ENCODE peak calls at places on chromosomes 5 and 9, in five cellular contexts. K is A549, E is astrocyte of the spinal cord, I is stomach, P is prostate gland. R is an unnamed sample.

GRCh38 chr5:40385544-40385943 is 294.2 kb upstream of the PTGER4 start:
- DNase-seq in E (peak), I (no peak), P (no peak), K (peak), R (no peak)

GRCh38 chr9:16653491-16654407 is 216.7 kb downstream of the BNC2 start:
- DNase-seq in E (no peak), K (no peak), I (no peak), P (no peak), R (no peak)

GRCh38 chr5:128784726-128785125 is 180.6 kb upstream of the SLC27A6 start:
- DNase-seq in E (no peak), K (no peak), P (no peak), I (no peak), R (no peak)

GRCh38 chr5:66554211-66554610 is 42.0 kb upstream of the MAST4 start:
- DNase-seq in K (no peak), P (no peak), I (no peak), E (peak), R (no peak)

GRCh38 chr9:133758228-133758627 is 20.1 kb upstream of the SARDH start:
- DNase-seq in P (no peak), E (no peak), I (peak), K (no peak), R (no peak)

GRCh38 chr5:96151891-96152290 is 190.2 kb upstream of the ELL2 start:
- DNase-seq in P (no peak), K (no peak), I (no peak), E (no peak), R (no peak)

GRCh38 chr9:90642570-90643539 is at the start of gene DIRAS2:
- DNase-seq in P (peak), I (peak), E (peak), K (peak), R (peak)

GRCh38 chr5:21121213-21121612 is 1133.2 kb upstream of the CDH18 start:
- DNase-seq in I (no peak), P (no peak), E (peak), K (no peak), R (no peak)

GRCh38 chr5:132203464-132203818 is 24.2 kb downstream of the P4HA2 start:
- DNase-seq in P (no peak), K (no peak), E (peak), I (no peak), R (no peak)

GRCh38 chr9:130421802-130422276 is 22.9 kb upstream of the ASS1 start:
- DNase-seq in P (no peak), E (peak), I (no peak), K (no peak), R (peak)

GRCh38 chr5:142888469-142889085 is 118.4 kb downstream of the ARHGAP26 start:
- DNase-seq in K (peak), P (no peak), E (peak), I (no peak), R (no peak)

GRCh38 chr9:131912069-131912468 is 167.6 kb downstream of the MED27 start:
- DNase-seq in I (no peak), K (no peak), P (no peak), E (no peak), R (no peak)

GRCh38 chr5:54242287-54242686 is 68.1 kb downstream of the ARL15 start:
- DNase-seq in P (no peak), E (no peak), K (no peak), I (no peak), R (no peak)

GRCh38 chr5:84724683-84725082 is 340.0 kb upstream of the EDIL3 start:
- DNase-seq in E (peak), P (no peak), K (no peak), I (no peak), R (peak)

GRCh38 chr5:78361226-78361993 is 993 bp downstream of the SCAMP1 start:
- DNase-seq in I (peak), E (peak), P (peak), K (peak), R (no peak)

GRCh38 chr5:76403713-76403962 is 553 bp downstream of the IQGAP2 start:
- DNase-seq in E (peak), K (peak), P (peak), I (no peak), R (no peak)

GRCh38 chr5:171390883-171391677 is 3.4 kb downstream of the NPM1 start:
- DNase-seq in E (no peak), I (no peak), P (no peak), K (no peak), R (no peak)

GRCh38 chr9:68488126-68488525 is 52.6 kb downstream of the TMEM252 start:
- DNase-seq in P (no peak), K (no peak), E (no peak), I (no peak), R (no peak)

GRCh38 chr5:87499478-87500410 is 87.0 kb upstream of the CCNH start:
- DNase-seq in I (no peak), P (no peak), E (no peak), K (no peak), R (no peak)

GRCh38 chr9:95286151-95286550 is 31.4 kb downstream of the FANCC start:
- DNase-seq in E (peak), P (no peak), I (no peak), K (no peak), R (no peak)

GRCh38 chr5:61931236-61931635 is 374.8 kb upstream of the KIF2A start:
- DNase-seq in E (no peak), I (no peak), P (no peak), K (no peak), R (no peak)

GRCh38 chr5:179421156-179421895 is 76.1 kb upstream of the ADAMTS2 start:
- DNase-seq in P (no peak), I (no peak), E (no peak), K (no peak), R (no peak)

GRCh38 chr9:131271506-131271931 is 4.8 kb downstream of the FAM78A start:
- DNase-seq in E (no peak), P (no peak), K (no peak), I (no peak), R (no peak)

GRCh38 chr5:3794611-3795010 is 199.0 kb downstream of the IRX1 start:
- DNase-seq in E (no peak), K (no peak), P (no peak), I (no peak), R (no peak)

GRCh38 chr9:115883467-115884329 is 269.9 kb upstream of the PAPPA start:
- DNase-seq in P (peak), E (peak), K (peak), I (peak), R (no peak)

GRCh38 chr5:53019320-53019719 is 30.2 kb downstream of the ITGA2 start:
- DNase-seq in I (no peak), K (peak), P (no peak), E (peak), R (no peak)

GRCh38 chr5:98935206-98935605 is 6.4 kb upstream of the CHD1 start:
- DNase-seq in E (peak), K (no peak), P (no peak), I (no peak), R (no peak)

GRCh38 chr5:73303139-73304079 is 130.4 kb downstream of the TMEM174 start:
- DNase-seq in K (peak), P (no peak), E (no peak), I (no peak), R (no peak)

GRCh38 chr5:157648275-157648990 is 3.8 kb downstream of the SOX30 start:
- DNase-seq in I (no peak), K (no peak), E (peak), P (no peak), R (no peak)

GRCh38 chr5:436641-436975 is 6.4 kb upstream of the EXOC3 start:
- DNase-seq in P (no peak), K (no peak), E (no peak), I (no peak), R (no peak)

GRCh38 chr5:40511801-40512200 is 167.9 kb upstream of the PTGER4 start:
- DNase-seq in K (no peak), E (no peak), I (no peak), P (no peak), R (no peak)

GRCh38 chr5:91367374-91367773 is 15.7 kb downstream of the ARRDC3 start:
- DNase-seq in I (no peak), E (no peak), K (no peak), P (no peak), R (no peak)

GRCh38 chr5:148808864-148809642 is 17.4 kb upstream of the ADRB2 start:
- DNase-seq in I (no peak), E (no peak), P (no peak), K (no peak), R (no peak)

GRCh38 chr5:115209279-115209678 is 39.6 kb upstream of the TRIM36 start:
- DNase-seq in E (no peak), P (no peak), K (no peak), I (no peak), R (no peak)

GRCh38 chr9:134186471-134187109 is 22.2 kb upstream of the RNU6ATAC start:
- DNase-seq in K (no peak), I (no peak), E (no peak), P (no peak), R (no peak)

GRCh38 chr9:34253460-34253837 is 74.6 kb downstream of the UBAP1 start:
- DNase-seq in P (no peak), K (peak), E (peak), I (no peak), R (no peak)

GRCh38 chr5:9361835-9362234 is 184.0 kb downstream of the SEMA5A start:
- DNase-seq in P (peak), I (peak), E (peak), K (peak), R (no peak)

GRCh38 chr5:68343421-68343826 is 127.9 kb downstream of the PIK3R1 start:
- DNase-seq in P (peak), K (peak), I (peak), E (peak), R (peak)

GRCh38 chr5:54217826-54218503 is 92.4 kb downstream of the ARL15 start:
- DNase-seq in K (peak), I (peak), E (peak), P (peak), R (peak)

DNA sequence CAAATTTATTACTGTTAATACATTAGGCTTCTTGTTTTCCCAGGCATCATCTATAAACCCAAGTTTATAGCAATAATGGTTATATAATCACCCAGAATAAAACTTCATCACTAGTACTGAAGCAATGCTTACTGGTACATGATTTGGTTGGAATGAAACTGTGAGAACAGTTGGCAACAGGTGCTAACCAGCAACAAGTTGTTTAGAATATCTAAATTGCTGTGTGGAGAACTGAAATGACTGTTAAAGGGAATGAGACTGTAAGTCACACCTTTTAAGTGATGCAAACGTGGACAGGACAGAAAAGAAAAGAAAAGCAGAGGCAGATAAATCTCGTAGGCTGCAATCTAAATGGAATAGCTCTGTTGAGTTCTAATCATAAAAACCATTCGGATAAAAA is 2.5 kb downstream of the YIPF5 start:
- DNase-seq in I (no peak), E (no peak), P (no peak), K (no peak), R (no peak)
- H3K4me3 ChIP-seq in I (no peak), E (no peak), P (no peak), K (no peak), R (no peak)

GRCh38 chr5:158824167-158824882 is 275.4 kb downstream of the EBF1 start:
- DNase-seq in E (no peak), P (no peak), K (no peak), I (no peak), R (no peak)
- H3K4me3 ChIP-seq in E (no peak), P (no peak), K (no peak), I (no peak), R (no peak)

GRCh38 chr9:111900081-111900805 is 3.6 kb downstream of the UGCG start:
- DNase-seq in P (no peak), E (no peak), I (no peak), K (no peak), R (no peak)
- H3K4me3 ChIP-seq in P (no peak), E (no peak), I (peak), K (no peak), R (peak)

DNA sequence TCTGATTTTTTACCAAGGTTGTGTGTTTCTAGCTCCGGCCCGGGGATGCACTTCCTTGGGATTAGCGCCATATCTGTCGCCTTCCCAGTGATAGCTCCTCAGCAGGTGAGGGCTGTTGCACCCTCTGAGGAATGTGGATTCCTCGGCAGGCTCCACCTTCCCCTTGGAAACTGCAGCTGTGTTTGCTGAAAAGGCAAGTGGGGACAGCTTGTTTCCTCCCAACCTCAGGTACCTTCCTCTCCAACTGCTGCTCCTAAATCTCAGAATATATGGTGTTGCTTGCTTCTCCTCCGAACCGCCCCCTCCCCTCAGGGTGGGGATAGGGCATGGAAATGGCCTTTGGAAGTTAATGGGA is 1.3 kb downstream of the SLC1A1 start:
- DNase-seq in E (no peak), P (peak), K (no peak), I (peak), R (no peak)
- H3K4me3 ChIP-seq in E (peak), P (peak), K (no peak), I (peak), R (peak)

DNA sequence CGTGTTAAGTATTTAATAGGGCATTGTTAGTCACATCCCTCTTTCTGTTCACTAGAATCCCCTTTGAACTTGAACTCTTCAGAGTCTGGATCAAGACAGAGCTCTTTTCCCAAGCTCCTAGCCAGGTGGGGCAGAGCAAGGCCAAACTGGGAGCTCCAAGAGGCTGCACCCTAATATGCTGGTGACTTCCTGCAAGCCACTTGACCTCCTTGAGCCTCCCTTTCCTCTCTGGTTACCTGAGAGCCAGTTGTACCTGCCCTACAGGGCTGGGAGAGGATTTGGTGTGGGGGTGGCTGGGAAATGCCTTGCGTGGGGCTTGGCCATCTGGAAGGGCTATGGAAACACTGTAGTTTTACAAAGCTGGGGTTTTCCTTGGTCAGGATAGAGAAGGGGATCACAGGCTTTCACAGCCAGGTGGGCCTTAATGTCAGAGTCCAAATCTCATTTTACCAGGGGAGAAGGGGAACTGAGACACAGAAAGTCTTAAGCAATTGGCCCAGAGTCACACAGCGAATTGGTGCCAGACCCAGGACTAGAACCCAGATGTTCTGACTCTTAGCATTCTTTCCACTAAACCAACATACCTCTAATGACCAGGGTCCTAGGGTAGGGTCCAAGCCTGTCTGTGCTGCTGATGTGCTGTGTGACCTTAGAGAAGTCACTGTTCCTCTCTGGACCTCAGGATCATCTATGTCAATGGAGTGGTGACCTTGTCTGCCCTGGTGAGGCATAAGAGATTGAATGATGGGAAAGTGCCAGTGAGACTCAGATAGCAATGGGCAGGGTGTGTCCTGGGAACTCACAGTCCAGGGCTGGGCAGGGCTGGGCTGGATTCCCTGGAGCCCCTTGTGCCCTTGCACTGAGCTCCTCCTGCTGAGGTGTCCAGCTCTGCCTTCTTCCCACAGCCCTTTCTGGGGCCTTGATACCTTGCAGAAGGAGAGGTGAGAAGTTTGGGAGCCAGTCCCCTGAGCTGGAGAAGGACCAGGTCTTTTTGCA is 35.8 kb downstream of the GSN start:
- DNase-seq in P (no peak), I (no peak), K (peak), E (no peak), R (no peak)
- H3K4me3 ChIP-seq in P (no peak), I (peak), K (no peak), E (no peak), R (no peak)

DNA sequence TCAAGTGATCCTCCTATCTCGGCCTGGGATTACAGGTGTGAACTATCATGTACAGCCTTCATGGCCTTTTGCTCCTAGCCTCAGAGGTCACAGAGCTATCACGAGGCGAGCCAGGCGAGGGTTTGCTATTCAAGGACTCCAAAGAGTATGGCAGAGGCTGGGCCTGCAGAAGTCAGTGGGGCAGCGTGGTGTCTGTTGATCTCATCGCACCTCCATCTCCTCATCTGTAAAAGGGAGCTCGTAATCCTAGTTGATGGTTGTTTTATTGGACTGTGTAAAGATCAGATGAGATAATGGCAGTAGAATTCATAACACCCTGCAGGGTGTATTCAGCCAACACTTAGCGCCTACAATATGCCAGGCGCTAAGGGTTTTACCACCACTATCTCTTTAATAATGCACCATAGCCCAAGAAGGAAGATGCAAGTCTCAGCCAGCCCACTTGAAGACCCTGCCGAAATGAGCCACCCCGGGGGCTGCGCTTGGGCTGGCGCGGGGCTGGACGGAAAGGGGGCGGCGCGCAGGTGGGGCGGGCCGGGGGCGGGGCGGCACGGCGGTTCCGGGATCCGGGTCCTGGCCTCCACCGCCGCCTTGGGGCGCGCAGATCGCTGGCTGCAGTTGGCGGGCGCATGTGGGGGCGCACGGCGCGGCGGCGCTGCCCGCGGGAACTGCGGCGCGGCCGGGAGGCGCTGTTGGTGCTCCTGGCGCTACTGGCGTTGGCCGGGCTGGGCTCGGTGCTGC is at the start of gene GALNT12:
- DNase-seq in K (peak), E (no peak), P (no peak), I (peak), R (no peak)
- H3K4me3 ChIP-seq in K (peak), E (peak), P (peak), I (peak), R (peak)

GRCh38 chr5:93607367-93608258 is 24.6 kb downstream of the NR2F1 start:
- DNase-seq in E (peak), P (no peak), I (no peak), K (peak), R (no peak)
- H3K4me3 ChIP-seq in E (peak), P (no peak), I (no peak), K (peak), R (peak)